ENCODE peak calls at places on chromosomes 1 and 21, in seven cellular contexts. W, Y, M, B, E, D and Z are unnamed samples.

GRCh38 chr1:73839922-73840321 is 358.1 kb downstream of the LRRIQ3 start:
- DNase-seq in W (peak; percentile 6), Y (no peak), M (no peak), B (peak; percentile 32), E (no peak), D (no peak), Z (no peak)

GRCh38 chr1:178266619-178267066 is 172.7 kb downstream of the RASAL2 start:
- DNase-seq in W (no peak), Y (no peak), M (no peak), B (no peak), E (no peak), D (no peak), Z (no peak)

GRCh38 chr1:2979191-2980072 is 41.8 kb upstream of the ACTRT2 start:
- DNase-seq in W (no peak), Y (no peak), M (no peak), B (no peak), E (no peak), D (no peak), Z (peak; percentile 41)

GRCh38 chr1:244918422-244919319 is 54.3 kb upstream of the HNRNPU start:
- DNase-seq in W (peak; percentile 40), Y (peak; percentile 24), M (peak; percentile 33), B (peak; percentile 84), E (no peak), D (no peak), Z (peak; percentile 43)

GRCh38 chr1:42723511-42723910 is 16.5 kb downstream of the CLDN19 start:
- DNase-seq in W (no peak), Y (no peak), M (no peak), B (no peak), E (no peak), D (no peak), Z (no peak)

GRCh38 chr21:35559128-35559831 is 501.0 kb downstream of the SETD4 start:
- DNase-seq in W (no peak), Y (peak; percentile 54), M (no peak), B (no peak), E (no peak), D (no peak), Z (no peak)

GRCh38 chr1:115669002-115669673 is 27.4 kb downstream of the VANGL1 start:
- DNase-seq in W (peak; percentile 9), Y (no peak), M (no peak), B (peak; percentile 81), E (no peak), D (peak; percentile 69), Z (no peak)

GRCh38 chr1:179586107-179586823 is 5.4 kb upstream of the TDRD5 start:
- DNase-seq in W (peak; percentile 81), Y (peak; percentile 67), M (peak; percentile 75), B (no peak), E (no peak), D (no peak), Z (no peak)

GRCh38 chr1:9101510-9102146 is 27.3 kb downstream of the GPR157 start:
- DNase-seq in W (peak; percentile 51), Y (peak; percentile 47), M (no peak), B (peak; percentile 80), E (no peak), D (peak; percentile 19), Z (peak; percentile 38)

GRCh38 chr1:55179177-55179835 is 35.9 kb downstream of the USP24 start:
- DNase-seq in W (no peak), Y (no peak), M (no peak), B (peak; percentile 77), E (no peak), D (no peak), Z (no peak)

GRCh38 chr1:47797555-47797954 is 199.6 kb downstream of the TRABD2B start:
- DNase-seq in W (no peak), Y (peak; percentile 21), M (peak; percentile 21), B (no peak), E (no peak), D (no peak), Z (no peak)

GRCh38 chr1:25609921-25610320 is 6.7 kb upstream of the MAN1C1 start:
- DNase-seq in W (no peak), Y (no peak), M (no peak), B (peak; percentile 29), E (no peak), D (no peak), Z (no peak)

GRCh38 chr1:226210571-226211176 is 12.8 kb upstream of the MIXL1 start:
- DNase-seq in W (no peak), Y (no peak), M (no peak), B (no peak), E (no peak), D (no peak), Z (no peak)

GRCh38 chr1:234886081-234886874 is 242.4 kb downstream of the TOMM20 start:
- DNase-seq in W (no peak), Y (peak; percentile 78), M (no peak), B (peak; percentile 69), E (no peak), D (no peak), Z (no peak)

GRCh38 chr1:98496246-98496995 is 165.1 kb upstream of the SNX7 start:
- DNase-seq in W (peak; percentile 13), Y (no peak), M (no peak), B (no peak), E (no peak), D (no peak), Z (no peak)

GRCh38 chr1:174550296-174550695 is 102.5 kb downstream of the GPR52 start:
- DNase-seq in W (no peak), Y (no peak), M (no peak), B (no peak), E (no peak), D (no peak), Z (no peak)

GRCh38 chr21:36759348-36760083 is 60.6 kb downstream of the SIM2 start:
- DNase-seq in W (no peak), Y (no peak), M (no peak), B (no peak), E (no peak), D (no peak), Z (no peak)

GRCh38 chr1:212532469-212533235 is 75.9 kb upstream of the ATF3 start:
- DNase-seq in W (no peak), Y (no peak), M (no peak), B (no peak), E (no peak), D (no peak), Z (no peak)

GRCh38 chr21:31961027-31961426 is 88.2 kb downstream of the HUNK start:
- DNase-seq in W (no peak), Y (no peak), M (no peak), B (no peak), E (no peak), D (no peak), Z (no peak)

GRCh38 chr1:42318601-42319000 is 16.4 kb downstream of the FOXJ3 start:
- DNase-seq in W (no peak), Y (no peak), M (no peak), B (no peak), E (no peak), D (no peak), Z (no peak)

GRCh38 chr1:219171192-219171935 is 2.3 kb upstream of the LYPLAL1 start:
- DNase-seq in W (no peak), Y (no peak), M (no peak), B (peak; percentile 39), E (no peak), D (no peak), Z (no peak)

GRCh38 chr1:222240536-222241181 is 307.2 kb downstream of the HHIPL2 start:
- DNase-seq in W (peak; percentile 4), Y (no peak), M (no peak), B (no peak), E (no peak), D (no peak), Z (no peak)

GRCh38 chr1:201365251-201365650 is 12.2 kb downstream of the TNNT2 start:
- DNase-seq in W (no peak), Y (no peak), M (no peak), B (no peak), E (no peak), D (no peak), Z (peak; percentile 19)

GRCh38 chr1:24379733-24380315 is 33.8 kb downstream of the STPG1 start:
- DNase-seq in W (no peak), Y (no peak), M (no peak), B (no peak), E (no peak), D (no peak), Z (no peak)
- H3K4me3 ChIP-seq in W (no peak overlapping the region), Y (no peak overlapping the region), M (no peak overlapping the region), B (no peak overlapping the region), E (no peak overlapping the region), D (no peak overlapping the region), Z (no peak overlapping the region)

DNA sequence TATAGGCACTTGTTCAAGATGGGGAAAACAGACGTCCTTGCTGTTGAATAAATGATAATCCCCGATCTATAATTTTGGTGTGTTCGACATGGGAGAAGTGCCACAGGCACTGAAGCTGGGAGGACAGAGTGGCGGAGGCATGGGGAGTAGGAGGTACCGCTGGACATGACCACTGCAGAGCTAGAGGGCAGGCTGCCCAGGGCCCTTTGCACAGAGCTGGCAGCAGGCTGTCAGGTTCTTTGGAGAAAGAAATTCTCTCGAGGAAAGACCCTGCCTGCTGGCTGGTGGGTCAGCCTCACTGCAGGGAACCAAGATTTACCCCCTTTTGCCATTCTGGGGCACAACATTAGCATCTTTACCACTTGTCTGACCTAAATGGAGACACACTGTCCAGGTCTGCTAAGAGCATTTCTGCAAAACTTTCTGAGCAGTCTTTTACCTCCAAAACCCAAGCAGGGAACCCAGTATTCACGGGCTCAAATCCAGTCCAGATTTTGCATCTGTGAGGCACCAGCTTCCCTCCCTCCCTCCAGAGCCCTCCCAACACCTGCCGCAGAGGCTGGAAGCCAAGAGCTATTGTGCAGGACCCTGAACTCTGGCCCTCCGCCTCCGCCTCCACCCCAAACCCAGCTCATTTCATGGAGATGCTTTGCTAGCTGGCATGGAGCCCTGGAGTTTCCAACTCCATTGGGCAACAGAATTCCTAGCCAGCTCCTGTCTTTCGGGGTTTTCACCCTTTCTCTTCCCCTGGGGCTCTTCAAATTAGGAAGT is 142.3 kb downstream of the PLXNA2 start:
- DNase-seq in W (no peak), Y (peak; percentile 34), M (no peak), B (no peak), E (no peak), D (no peak), Z (peak; percentile 80)
- TF ChIP-seq POLR2A in W (no peak), Y (no peak), M (no peak), B (no peak), E (no peak), D (no peak), Z (no peak)

GRCh38 chr1:51639694-51640093 is 22.8 kb downstream of the OSBPL9 start:
- DNase-seq in W (no peak), Y (no peak), M (no peak), B (no peak), E (no peak), D (no peak), Z (no peak)

GRCh38 chr1:51642739-51643142 is 25.8 kb downstream of the OSBPL9 start:
- DNase-seq in W (no peak), Y (no peak), M (no peak), B (no peak), E (no peak), D (no peak), Z (no peak)

GRCh38 chr1:51638350-51638749 is 21.5 kb downstream of the OSBPL9 start:
- DNase-seq in W (no peak), Y (no peak), M (no peak), B (no peak), E (no peak), D (no peak), Z (no peak)

GRCh38 chr1:51644533-51645197 is 27.8 kb downstream of the OSBPL9 start:
- DNase-seq in W (peak; percentile 63), Y (no peak), M (no peak), B (no peak), E (no peak), D (peak; percentile 48), Z (peak; percentile 76)

GRCh38 chr1:51643362-51643761 is 26.5 kb downstream of the OSBPL9 start:
- DNase-seq in W (no peak), Y (no peak), M (no peak), B (no peak), E (no peak), D (no peak), Z (no peak)
- H3K4me3 ChIP-seq in W (no peak overlapping the region), Y (no peak overlapping the region), M (no peak overlapping the region), B (no peak overlapping the region), E (no peak overlapping the region), D (no peak overlapping the region), Z (no peak overlapping the region)

GRCh38 chr1:163321311-163322305 is at the start of gene NUF2:
- DNase-seq in W (peak; percentile 99), Y (peak; percentile 98), M (peak; percentile 97), B (peak; percentile 98), E (peak; percentile 85), D (peak; percentile 98), Z (peak; percentile 97)
- TF ChIP-seq POLR2A in W (peak; percentile 85), Y (peak; percentile 53), M (no peak), B (peak; percentile 62), E (peak; percentile 42), D (peak; percentile 59), Z (peak; percentile 47)